ENCODE peak calls at places on chromosomes 4 and X, in five cellular contexts. One of them, this sample, is unnamed.

GRCh38 chr4:138828926-138829325 is 186.7 kb upstream of the NOCT start:
- DNase-seq in GM03348: no peak
- DNase-seq in iPS-NIHi11: no peak
- DNase-seq in kidney: no peak
- DNase-seq in epithelial cell of esophagus: no peak
- DNase-seq in this sample: no peak

GRCh38 chr4:92447265-92447905 is 143.6 kb downstream of the GRID2 start:
- DNase-seq in GM03348: no peak
- DNase-seq in iPS-NIHi11: no peak
- DNase-seq in kidney: no peak
- DNase-seq in epithelial cell of esophagus: no peak
- DNase-seq in this sample: no peak

GRCh38 chr4:20684852-20685763 is 15.2 kb upstream of the PACRGL start:
- DNase-seq in GM03348: peak; percentile 41
- DNase-seq in iPS-NIHi11: peak; percentile 18
- DNase-seq in kidney: no peak
- DNase-seq in epithelial cell of esophagus: peak; percentile 17
- DNase-seq in this sample: peak; percentile 58

GRCh38 chr4:26424838-26425237 is 65.4 kb downstream of the CCKAR start:
- DNase-seq in GM03348: no peak
- DNase-seq in iPS-NIHi11: no peak
- DNase-seq in kidney: no peak
- DNase-seq in epithelial cell of esophagus: no peak
- DNase-seq in this sample: no peak

GRCh38 chr4:153731239-153731638 is 28.6 kb downstream of the RNF175 start:
- DNase-seq in GM03348: peak; percentile 72
- DNase-seq in iPS-NIHi11: no peak
- DNase-seq in kidney: no peak
- DNase-seq in epithelial cell of esophagus: peak; percentile 86
- DNase-seq in this sample: no peak

GRCh38 chr4:150149381-150149780 is 71.1 kb downstream of the DCLK2 start:
- DNase-seq in GM03348: peak; percentile 50
- DNase-seq in iPS-NIHi11: no peak
- DNase-seq in kidney: no peak
- DNase-seq in epithelial cell of esophagus: no peak
- DNase-seq in this sample: no peak

GRCh38 chrX:100512471-100512870 is 72.3 kb upstream of the TNMD start:
- DNase-seq in GM03348: peak; percentile 22
- DNase-seq in iPS-NIHi11: peak; percentile 31
- DNase-seq in kidney: no peak
- DNase-seq in epithelial cell of esophagus: peak; percentile 8
- DNase-seq in this sample: peak; percentile 40

GRCh38 chr4:122826000-122826595 is 533 bp upstream of the FGF2 start:
- DNase-seq in GM03348: no peak
- DNase-seq in iPS-NIHi11: no peak
- DNase-seq in kidney: no peak
- DNase-seq in epithelial cell of esophagus: no peak
- DNase-seq in this sample: no peak

GRCh38 chrX:32191316-32191715 is 1020.0 kb downstream of the DMD start:
- DNase-seq in GM03348: no peak
- DNase-seq in iPS-NIHi11: no peak
- DNase-seq in kidney: no peak
- DNase-seq in epithelial cell of esophagus: no peak
- DNase-seq in this sample: no peak

GRCh38 chrX:50726296-50726695 is 87.7 kb downstream of the SHROOM4 start:
- DNase-seq in GM03348: no peak
- DNase-seq in iPS-NIHi11: no peak
- DNase-seq in kidney: no peak
- DNase-seq in epithelial cell of esophagus: no peak
- DNase-seq in this sample: no peak

GRCh38 chrX:39576081-39576701 is 521.6 kb downstream of the BCOR start:
- DNase-seq in GM03348: no peak
- DNase-seq in iPS-NIHi11: peak; percentile 14
- DNase-seq in kidney: no peak
- DNase-seq in epithelial cell of esophagus: no peak
- DNase-seq in this sample: no peak

GRCh38 chr4:73705056-73705432 is 35.3 kb upstream of the CXCL8 start:
- DNase-seq in GM03348: peak; percentile 20
- DNase-seq in iPS-NIHi11: peak; percentile 18
- DNase-seq in kidney: no peak
- DNase-seq in epithelial cell of esophagus: peak; percentile 75
- DNase-seq in this sample: peak; percentile 92

GRCh38 chr4:14880805-14881204 is 121.5 kb upstream of the CPEB2 start:
- DNase-seq in GM03348: no peak
- DNase-seq in iPS-NIHi11: no peak
- DNase-seq in kidney: no peak
- DNase-seq in epithelial cell of esophagus: peak; percentile 36
- DNase-seq in this sample: no peak

This sample was measured in PC-3.